ENCODE peak calls at places on chromosomes 16 and 17, in nine cellular contexts. Y is GM19239; G is choroid plexus epithelial cell; V is substantia nigra; A is activated T-helper 1 cell treated with anti-CD3 and anti-CD28 coated beads, Interleukin-12 subunit alpha, Interleukin-12 subunit beta, Interleukin-2, Interleukin-4 antibody, amounts not matched to agents 30 ng/mL and 10 ng/mL and 1 ng/mL, durations not matched to agents 14 hours and 24 hours and 36 hours; E is upper lobe of right lung; T is progenitor cell of endocrine pancreas; N is NCI-H187 treated with DMSO at 0.1 percent for 48 hours; H is left ventricle myocardium inferior. J is an unnamed sample.

GRCh38 chr16:35410438-35410837 is 1951.0 kb downstream of the TP53TG3F start:
- DNase-seq in Y (no peak), G (no peak), V (no peak), A (no peak), E (no peak), T (no peak), N (no peak), H (no peak), J (no peak)

GRCh38 chr17:15363702-15364101 is 22.3 kb upstream of the TEKT3 start:
- DNase-seq in Y (no peak), G (no peak), V (no peak), A (no peak), E (no peak), T (no peak), N (no peak), H (no peak), J (no peak)

GRCh38 chr17:80649672-80650338 is 105.2 kb downstream of the RPTOR start:
- DNase-seq in Y (no peak), G (peak), V (no peak), A (peak), E (no peak), T (no peak), N (no peak), H (peak), J (peak)

GRCh38 chr16:85473909-85474640 is 139.0 kb upstream of the GSE1 start:
- DNase-seq in Y (no peak), G (no peak), V (peak), A (no peak), E (no peak), T (no peak), N (no peak), H (no peak), J (no peak)

GRCh38 chr17:76529224-76529642 is 8.3 kb downstream of the CYGB start:
- DNase-seq in Y (no peak), G (peak), V (peak), A (no peak), E (peak), T (no peak), N (no peak), H (peak), J (peak)

GRCh38 chr16:7268182-7268581 is 64.5 kb upstream of the RBFOX1 start:
- DNase-seq in Y (no peak), G (peak), V (peak), A (no peak), E (no peak), T (peak), N (no peak), H (no peak), J (no peak)

GRCh38 chr17:1067282-1067956 is 70.5 kb downstream of the TIMM22 start:
- DNase-seq in Y (no peak), G (peak), V (no peak), A (no peak), E (peak), T (no peak), N (no peak), H (peak), J (no peak)

GRCh38 chr17:61076649-61077048 is 323.0 kb upstream of the TBX2 start:
- DNase-seq in Y (no peak), G (peak), V (no peak), A (no peak), E (no peak), T (no peak), N (no peak), H (no peak), J (no peak)

GRCh38 chr16:89618114-89618999 is 4.9 kb downstream of the DPEP1 start:
- DNase-seq in Y (no peak), G (peak), V (no peak), A (no peak), E (no peak), T (no peak), N (no peak), H (no peak), J (no peak)

GRCh38 chr16:3470723-3471122 is 24.6 kb downstream of the C16orf90 start:
- DNase-seq in Y (no peak), G (no peak), V (no peak), A (no peak), E (no peak), T (no peak), N (no peak), H (no peak), J (no peak)

GRCh38 chr16:12229759-12230594 is 253.4 kb downstream of the SNX29 start:
- DNase-seq in Y (no peak), G (peak), V (peak), A (no peak), E (no peak), T (no peak), N (no peak), H (no peak), J (no peak)

GRCh38 chr17:5694507-5694906 is 110.2 kb upstream of the NLRP1 start:
- DNase-seq in Y (no peak), G (no peak), V (no peak), A (no peak), E (no peak), T (no peak), N (peak), H (no peak), J (no peak)

GRCh38 chr17:50926523-50926922 is 60.4 kb upstream of the TOB1 start:
- DNase-seq in Y (no peak), G (no peak), V (no peak), A (no peak), E (no peak), T (no peak), N (no peak), H (no peak), J (no peak)

GRCh38 chr16:89957214-89957785 is 8.7 kb downstream of the DEF8 start:
- DNase-seq in Y (no peak), G (no peak), V (no peak), A (no peak), E (peak), T (no peak), N (no peak), H (no peak), J (no peak)

GRCh38 chr16:53822936-53823529 is 119.1 kb downstream of the FTO start:
- DNase-seq in Y (peak), G (peak), V (no peak), A (no peak), E (no peak), T (no peak), N (peak), H (no peak), J (no peak)